ENCODE peak calls at places on chromosomes 3 and 15, in eight cellular contexts. Q, B, V, S, D, N, R and U are unnamed samples.

GRCh38 chr15:65377105-65377975 is 462 bp downstream of the IGDCC3 start:
- DNase-seq in Q (no peak), S (no peak), N (no peak), B (no peak), R (peak), V (no peak), D (no peak), U (no peak)

GRCh38 chr3:67064105-67064504 is 66.0 kb downstream of the KBTBD8 start:
- DNase-seq in B (no peak), R (no peak), Q (no peak), V (no peak), D (peak), S (no peak), N (no peak), U (no peak)

GRCh38 chr3:50611464-50612233 is at the start of gene CISH:
- DNase-seq in D (peak), S (peak), B (peak), V (peak), R (peak), Q (peak), N (peak), U (peak)

GRCh38 chr3:125115640-125116039 is 59.8 kb upstream of the HEG1 start:
- DNase-seq in R (no peak), D (peak), B (no peak), S (no peak), Q (no peak), N (no peak), V (no peak), U (no peak)

GRCh38 chr3:126523745-126524428 is at the start of gene CHST13:
- DNase-seq in N (no peak), R (peak), V (no peak), D (peak), Q (peak), S (peak), B (no peak), U (peak)

GRCh38 chr15:69593488-69593887 is 140.9 kb downstream of the RPLP1 start:
- DNase-seq in Q (no peak), D (no peak), B (no peak), S (no peak), N (no peak), V (no peak), R (no peak), U (no peak)

GRCh38 chr3:57681691-57682090 is 11.2 kb downstream of the DENND6A start:
- DNase-seq in S (no peak), Q (no peak), R (no peak), D (no peak), V (no peak), B (no peak), N (no peak), U (no peak)

GRCh38 chr3:184193991-184194539 is 8.1 kb downstream of the ABCF3 start:
- DNase-seq in R (no peak), D (no peak), B (no peak), V (no peak), S (no peak), N (no peak), Q (no peak), U (no peak)

GRCh38 chr3:124627501-124627908 is 102.7 kb upstream of the UMPS start:
- DNase-seq in N (no peak), Q (no peak), B (no peak), R (no peak), S (no peak), D (peak), V (no peak), U (no peak)

GRCh38 chr3:53773586-53774368 is 72.4 kb downstream of the CHDH start:
- DNase-seq in D (peak), N (no peak), Q (peak), S (no peak), B (no peak), R (no peak), V (no peak), U (no peak)

GRCh38 chr3:98766924-98767323 is 3.8 kb downstream of the ST3GAL6 start:
- DNase-seq in R (no peak), D (no peak), V (no peak), Q (no peak), N (no peak), B (no peak), S (no peak), U (no peak)